ENCODE peak calls at places on chromosomes 12 and 14, in nine cellular contexts. F is PC-3, Q is MM.1S, M is tibial artery, I is Panc1, T is aorta, P is SJSA1, U is Peyer's patch, G is ovary. Z is an unnamed sample.

GRCh38 chr12:108905725-108906124 is 25.8 kb downstream of the DAO start:
- DNase-seq in F (no peak), Q (no peak), M (no peak), I (no peak), T (no peak), P (no peak), U (no peak), G (no peak), Z (no peak)

GRCh38 chr14:24092110-24092959 is 1.8 kb upstream of the PCK2 start:
- DNase-seq in F (no peak), Q (no peak), M (no peak), I (no peak), T (no peak), P (no peak), U (peak), G (no peak), Z (no peak)

GRCh38 chr12:78204926-78205325 is 374.2 kb downstream of the NAV3 start:
- DNase-seq in F (no peak), Q (no peak), M (no peak), I (no peak), T (no peak), P (no peak), U (no peak), G (no peak), Z (no peak)

GRCh38 chr12:132488127-132489077 is 1.5 kb upstream of the FBRSL1 start:
- DNase-seq in F (no peak), Q (no peak), M (no peak), I (no peak), T (peak), P (no peak), U (peak), G (peak), Z (peak)

GRCh38 chr12:75488553-75488952 is 8.0 kb downstream of the GLIPR1 start:
- DNase-seq in F (peak), Q (peak), M (no peak), I (no peak), T (peak), P (no peak), U (no peak), G (no peak), Z (no peak)

GRCh38 chr14:30550335-30550734 is 8.6 kb upstream of the G2E3 start:
- DNase-seq in F (peak), Q (no peak), M (no peak), I (no peak), T (no peak), P (no peak), U (no peak), G (no peak), Z (no peak)

GRCh38 chr14:22268875-22269274 is 320.1 kb downstream of the DAD1 start:
- DNase-seq in F (peak), Q (no peak), M (no peak), I (no peak), T (no peak), P (no peak), U (no peak), G (no peak), Z (peak)

GRCh38 chr12:67988600-67988999 is 647 bp upstream of the IFNG-AS1 start:
- DNase-seq in F (no peak), Q (peak), M (no peak), I (no peak), T (no peak), P (no peak), U (no peak), G (no peak), Z (no peak)

GRCh38 chr12:75951399-75952228 is 80.0 kb downstream of the PHLDA1 start:
- DNase-seq in F (peak), Q (no peak), M (no peak), I (no peak), T (no peak), P (no peak), U (no peak), G (no peak), Z (no peak)

GRCh38 chr12:94570161-94570560 is 80.2 kb downstream of the TMCC3 start:
- DNase-seq in F (peak), Q (no peak), M (no peak), I (no peak), T (no peak), P (no peak), U (peak), G (no peak), Z (no peak)

GRCh38 chr14:83208346-83208745 is 1674.7 kb upstream of the SEL1L start:
- DNase-seq in F (no peak), Q (no peak), M (no peak), I (no peak), T (no peak), P (no peak), U (no peak), G (no peak), Z (no peak)

GRCh38 chr12:10179871-10180270 is 1.0 kb downstream of the TMEM52B start:
- DNase-seq in F (peak), Q (no peak), M (no peak), I (no peak), T (no peak), P (no peak), U (no peak), G (no peak), Z (no peak)

GRCh38 chr12:109476807-109477184 is 304 bp downstream of the KCTD10 start:
- DNase-seq in F (no peak), Q (no peak), M (no peak), I (no peak), T (no peak), P (no peak), U (no peak), G (no peak), Z (no peak)

GRCh38 chr14:100584056-100585031 is 2.9 kb downstream of the BEGAIN start:
- DNase-seq in F (no peak), Q (no peak), M (peak), I (no peak), T (peak), P (no peak), U (no peak), G (peak), Z (no peak)

GRCh38 chr14:70005281-70005805 is 126.1 kb downstream of the SMOC1 start:
- DNase-seq in F (no peak), Q (no peak), M (no peak), I (no peak), T (no peak), P (no peak), U (peak), G (no peak), Z (no peak)

GRCh38 chr12:120944645-120945217 is 33.6 kb upstream of the HNF1A start:
- DNase-seq in F (peak), Q (peak), M (no peak), I (peak), T (peak), P (peak), U (peak), G (peak), Z (peak)

GRCh38 chr12:31245822-31246469 is 80.0 kb downstream of the SINHCAF start:
- DNase-seq in F (no peak), Q (peak), M (no peak), I (no peak), T (no peak), P (peak), U (no peak), G (no peak), Z (no peak)

GRCh38 chr14:96584199-96584906 is 82.2 kb downstream of the PAPOLA start:
- DNase-seq in F (peak), Q (peak), M (no peak), I (peak), T (no peak), P (no peak), U (no peak), G (no peak), Z (peak)

GRCh38 chr14:23054000-23054811 is 3.1 kb downstream of the CDH24 start:
- DNase-seq in F (no peak), Q (no peak), M (peak), I (no peak), T (no peak), P (peak), U (no peak), G (peak), Z (no peak)

GRCh38 chr12:95385246-95385645 is 88.7 kb upstream of the METAP2 start:
- DNase-seq in F (no peak), Q (no peak), M (peak), I (no peak), T (peak), P (no peak), U (no peak), G (peak), Z (no peak)

GRCh38 chr14:64364907-64365306 is 23.2 kb upstream of the MTHFD1 start:
- DNase-seq in F (peak), Q (no peak), M (no peak), I (no peak), T (no peak), P (no peak), U (no peak), G (no peak), Z (no peak)

DNA sequence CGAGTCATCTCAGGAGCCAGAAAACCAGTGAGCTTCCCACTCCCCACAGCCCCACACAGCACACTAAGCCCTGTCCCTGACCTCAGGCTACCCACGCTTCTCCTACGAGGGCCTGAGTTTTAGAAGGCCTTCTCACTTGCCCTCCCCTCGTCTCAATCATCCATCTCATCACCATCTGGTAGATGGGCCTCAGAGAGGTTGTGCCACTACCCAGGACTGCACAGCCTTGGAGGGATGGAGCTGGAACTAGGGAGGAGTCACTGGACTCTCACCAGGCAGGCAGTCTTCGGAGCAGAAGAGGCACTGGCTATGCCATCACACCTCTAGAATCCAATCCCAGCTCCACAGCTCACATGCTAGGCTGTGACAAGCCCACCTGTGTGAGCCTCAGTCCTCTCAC is 52.3 kb downstream of the ITPK1 start:
- DNase-seq in F (no peak), Q (no peak), M (no peak), I (no peak), T (no peak), P (no peak), U (no peak), G (no peak), Z (no peak)
- H3K27ac ChIP-seq in F (no peak), Q (no peak), M (peak), I (no peak), T (peak), P (no peak), U (peak), G (no peak), Z (no peak)

DNA sequence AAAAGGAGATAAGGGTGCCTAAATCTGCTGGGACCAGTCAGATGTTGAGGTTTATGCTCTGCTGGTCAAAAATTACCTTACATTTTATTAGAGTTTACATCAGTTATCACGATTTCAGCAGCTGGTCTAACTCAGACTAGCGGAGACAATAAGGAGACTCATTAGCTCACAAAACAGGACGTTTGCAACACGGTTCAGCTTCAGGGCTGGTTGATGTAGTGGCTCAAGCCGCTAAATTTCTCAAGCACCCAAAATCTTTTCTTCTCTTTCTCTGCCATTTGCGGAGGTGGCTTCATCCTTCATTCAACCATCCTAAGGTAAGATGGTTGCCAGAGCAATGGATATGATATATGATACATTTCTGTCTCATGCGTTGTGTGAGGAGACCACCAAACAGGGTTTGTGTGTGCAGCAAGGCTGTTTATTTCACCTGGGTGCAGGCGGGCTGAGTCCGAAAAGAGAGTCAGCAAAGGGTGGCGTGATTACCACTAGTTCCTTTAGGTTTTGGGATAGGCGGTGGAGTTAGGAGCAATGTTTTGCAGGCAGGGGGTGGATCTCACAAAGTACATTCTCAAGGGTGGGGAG is 30.3 kb upstream of the CLIP1 start:
- DNase-seq in F (no peak), Q (no peak), M (no peak), I (no peak), T (no peak), P (no peak), U (no peak), G (no peak), Z (peak)
- H3K4me3 ChIP-seq in F (no peak), Q (no peak), M (no peak), I (no peak), T (no peak), P (no peak), U (no peak), G (no peak), Z (peak)

DNA sequence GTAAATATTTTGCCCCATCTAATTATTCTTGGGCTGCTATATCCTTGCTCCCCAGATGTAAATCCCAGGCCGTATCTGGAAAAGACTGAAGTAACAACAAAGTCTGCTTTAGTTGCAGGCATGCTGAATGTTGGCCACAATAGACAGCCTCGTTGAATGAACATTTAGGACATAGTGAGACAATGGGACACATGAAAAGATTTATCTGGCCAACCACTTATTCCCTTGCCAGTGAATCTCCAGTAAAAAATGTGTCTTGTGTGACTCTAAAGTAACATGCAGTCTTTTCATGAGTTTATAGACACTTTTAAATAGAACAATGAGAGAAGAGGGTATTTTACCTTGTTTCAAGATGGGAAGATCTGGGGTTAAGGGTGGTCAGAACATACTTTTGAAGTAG is 60.2 kb upstream of the STXBP6 start:
- DNase-seq in F (no peak), Q (no peak), M (no peak), I (no peak), T (no peak), P (no peak), U (no peak), G (no peak), Z (no peak)
- H3K27ac ChIP-seq in F (no peak), Q (no peak), M (peak), I (no peak), T (no peak), P (no peak), U (no peak), G (no peak), Z (no peak)

GRCh38 chr14:53011053-53011462 is 60.2 kb upstream of the FERMT2 start:
- DNase-seq in F (peak), Q (no peak), M (peak), I (no peak), T (peak), P (peak), U (peak), G (peak), Z (no peak)
- H3K4me3 ChIP-seq in F (no peak), Q (no peak), M (no peak), I (no peak), T (no peak), P (no peak), U (no peak), G (no peak), Z (no peak)

GRCh38 chr14:89339579-89339978 is 77.5 kb downstream of the FOXN3 start:
- DNase-seq in F (no peak), Q (no peak), M (no peak), I (no peak), T (no peak), P (no peak), U (no peak), G (no peak), Z (no peak)

GRCh38 chr14:89336338-89336737 is 80.7 kb downstream of the FOXN3 start:
- DNase-seq in F (peak), Q (no peak), M (no peak), I (no peak), T (no peak), P (no peak), U (peak), G (no peak), Z (peak)

GRCh38 chr14:89339158-89339557 is 77.9 kb downstream of the FOXN3 start:
- DNase-seq in F (no peak), Q (no peak), M (no peak), I (no peak), T (no peak), P (no peak), U (no peak), G (no peak), Z (no peak)

GRCh38 chr14:89337161-89337560 is 79.9 kb downstream of the FOXN3 start:
- DNase-seq in F (no peak), Q (no peak), M (no peak), I (no peak), T (no peak), P (no peak), U (no peak), G (no peak), Z (no peak)

DNA sequence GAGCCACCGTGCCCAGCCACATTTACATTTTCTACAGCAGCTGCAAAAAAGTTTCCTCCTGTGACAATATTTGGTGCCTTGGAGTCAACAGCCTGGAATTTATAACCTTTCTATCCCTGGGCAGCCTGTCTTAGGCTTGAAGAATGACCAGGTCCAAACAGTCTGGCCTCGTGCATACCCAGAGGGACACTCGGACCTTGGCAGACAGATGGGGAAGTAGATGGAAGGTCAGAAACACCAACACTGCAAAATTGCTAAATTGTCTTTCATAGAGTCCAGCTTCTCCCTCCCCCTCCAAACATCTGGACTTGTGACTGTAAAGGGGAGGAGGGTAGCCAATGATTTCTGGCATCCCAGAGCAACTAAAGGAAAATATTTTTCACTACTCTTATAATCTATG is 79.1 kb downstream of the FOXN3 start:
- DNase-seq in F (no peak), Q (no peak), M (no peak), I (no peak), T (peak), P (no peak), U (no peak), G (no peak), Z (no peak)
- H3K27ac ChIP-seq in F (no peak), Q (no peak), M (peak), I (no peak), T (peak), P (no peak), U (no peak), G (no peak), Z (no peak)

GRCh38 chr14:50954811-50955372 is 10.6 kb upstream of the PYGL start:
- DNase-seq in F (peak), Q (no peak), M (no peak), I (peak), T (no peak), P (no peak), U (no peak), G (no peak), Z (no peak)

GRCh38 chr14:50961606-50962259 is 17.4 kb upstream of the PYGL start:
- DNase-seq in F (peak), Q (no peak), M (no peak), I (peak), T (no peak), P (no peak), U (no peak), G (no peak), Z (no peak)

GRCh38 chr14:50955373-50956043 is 11.2 kb upstream of the PYGL start:
- DNase-seq in F (peak), Q (no peak), M (no peak), I (peak), T (peak), P (peak), U (peak), G (no peak), Z (no peak)

GRCh38 chr14:50953497-50953896 is 9.2 kb upstream of the PYGL start:
- DNase-seq in F (no peak), Q (no peak), M (no peak), I (no peak), T (no peak), P (no peak), U (no peak), G (no peak), Z (no peak)

DNA sequence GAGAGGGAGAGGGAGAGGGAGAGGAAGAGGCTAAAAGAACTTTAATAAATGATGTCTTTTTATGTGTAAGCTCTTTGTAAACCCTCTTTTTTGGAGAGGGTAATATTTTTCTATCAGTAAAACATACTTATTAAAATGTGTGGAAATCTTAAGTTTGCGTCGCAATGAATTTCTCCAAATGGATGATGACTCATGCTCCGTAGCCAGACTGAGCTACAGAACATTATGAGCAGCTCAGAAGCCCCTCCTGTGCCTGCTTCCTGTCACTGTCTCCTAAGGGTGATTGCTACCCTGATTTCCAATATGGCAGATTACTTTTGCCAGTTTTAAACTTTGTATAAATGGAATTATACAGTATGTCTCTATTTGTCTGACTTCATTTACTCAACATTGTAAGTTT is 13.0 kb upstream of the PYGL start:
- DNase-seq in F (peak), Q (no peak), M (no peak), I (no peak), T (no peak), P (no peak), U (no peak), G (no peak), Z (no peak)
- H3K4me3 ChIP-seq in F (no peak), Q (no peak), M (no peak), I (no peak), T (no peak), P (no peak), U (no peak), G (no peak), Z (no peak)

GRCh38 chr14:51394391-51394790 is 154.3 kb downstream of the TMX1 start:
- DNase-seq in F (no peak), Q (no peak), M (no peak), I (no peak), T (no peak), P (no peak), U (no peak), G (no peak), Z (no peak)
- H3K27ac ChIP-seq in F (peak), Q (no peak), M (peak), I (no peak), T (peak), P (peak), U (peak), G (peak), Z (no peak)

DNA sequence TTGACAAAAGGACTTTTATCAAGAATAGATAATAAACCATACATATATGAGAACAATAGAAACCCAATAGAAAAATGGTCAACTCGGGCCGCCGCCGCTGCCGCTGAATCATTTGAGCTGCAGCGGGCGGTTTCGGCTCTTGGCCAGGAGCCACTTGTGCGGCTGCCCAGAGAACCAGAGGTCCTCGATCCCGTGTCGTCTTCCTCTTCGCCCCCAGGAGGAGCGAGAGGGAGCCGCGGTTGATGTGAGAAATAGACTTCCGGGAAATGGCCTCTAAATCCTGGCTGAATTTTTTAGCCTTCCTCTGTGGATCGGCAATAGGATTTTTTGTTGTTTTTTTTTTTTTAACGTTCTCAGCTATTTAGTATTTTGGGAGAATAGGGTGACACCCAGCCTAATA is 44.8 kb downstream of the CPSF6 start:
- DNase-seq in F (peak), Q (no peak), M (peak), I (no peak), T (peak), P (peak), U (peak), G (peak), Z (no peak)
- H3K4me3 ChIP-seq in F (peak), Q (no peak), M (peak), I (peak), T (peak), P (no peak), U (peak), G (peak), Z (peak)